ENCODE peak calls at places on chromosomes 3 and 15, in four cellular contexts. One of them, this sample, is unnamed.

GRCh38 chr3:46095307-46095706 is 68.0 kb upstream of the XCR1 start:
- DNase-seq in OCI-M1: peak
- DNase-seq in SHP77: no peak
- DNase-seq in iris pigment epithelial cell: no peak
- DNase-seq in this sample: no peak

GRCh38 chr15:66805207-66805975 is 103.4 kb downstream of the SMAD6 start:
- DNase-seq in OCI-M1: no peak
- DNase-seq in SHP77: no peak
- DNase-seq in iris pigment epithelial cell: no peak
- DNase-seq in this sample: no peak

GRCh38 chr3:128337305-128337704 is 129.4 kb downstream of the DNAJB8 start:
- DNase-seq in OCI-M1: no peak
- DNase-seq in SHP77: no peak
- DNase-seq in iris pigment epithelial cell: no peak
- DNase-seq in this sample: no peak

GRCh38 chr3:36943601-36944000 is 1.3 kb downstream of the TRANK1 start:
- DNase-seq in OCI-M1: peak
- DNase-seq in SHP77: no peak
- DNase-seq in iris pigment epithelial cell: no peak
- DNase-seq in this sample: no peak

GRCh38 chr3:59381282-59381681 is 331.5 kb upstream of the CFAP20DC start:
- DNase-seq in OCI-M1: no peak
- DNase-seq in SHP77: no peak
- DNase-seq in iris pigment epithelial cell: no peak
- DNase-seq in this sample: no peak

GRCh38 chr3:122929188-122929465 is 98.4 kb downstream of the SEMA5B start:
- DNase-seq in OCI-M1: no peak
- DNase-seq in SHP77: no peak
- DNase-seq in iris pigment epithelial cell: no peak
- DNase-seq in this sample: no peak

GRCh38 chr3:8972614-8973013 is 9.3 kb upstream of the RAD18 start:
- DNase-seq in OCI-M1: peak
- DNase-seq in SHP77: peak
- DNase-seq in iris pigment epithelial cell: peak
- DNase-seq in this sample: peak

GRCh38 chr3:159928071-159928491 is 60.6 kb upstream of the IL12A start:
- DNase-seq in OCI-M1: no peak
- DNase-seq in SHP77: no peak
- DNase-seq in iris pigment epithelial cell: peak
- DNase-seq in this sample: peak

GRCh38 chr3:28836199-28836598 is 444.7 kb upstream of the RBMS3 start:
- DNase-seq in OCI-M1: no peak
- DNase-seq in SHP77: no peak
- DNase-seq in iris pigment epithelial cell: no peak
- DNase-seq in this sample: peak

GRCh38 chr3:177935008-177935407 is 601.2 kb upstream of the KCNMB2 start:
- DNase-seq in OCI-M1: peak
- DNase-seq in SHP77: peak
- DNase-seq in iris pigment epithelial cell: no peak
- DNase-seq in this sample: no peak

GRCh38 chr3:193780810-193781472 is 187.9 kb downstream of the OPA1 start:
- DNase-seq in OCI-M1: peak
- DNase-seq in SHP77: peak
- DNase-seq in iris pigment epithelial cell: peak
- DNase-seq in this sample: peak

GRCh38 chr3:150933473-150934008 is 28.3 kb upstream of the MINDY4B start:
- DNase-seq in OCI-M1: no peak
- DNase-seq in SHP77: no peak
- DNase-seq in iris pigment epithelial cell: peak
- DNase-seq in this sample: no peak

GRCh38 chr3:23915537-23916108 is 1.2 kb downstream of the NKIRAS1 start:
- DNase-seq in OCI-M1: peak
- DNase-seq in SHP77: peak
- DNase-seq in iris pigment epithelial cell: peak
- DNase-seq in this sample: peak

GRCh38 chr3:127889461-127889863 is 25.6 kb upstream of the KBTBD12 start:
- DNase-seq in OCI-M1: no peak
- DNase-seq in SHP77: no peak
- DNase-seq in iris pigment epithelial cell: peak
- DNase-seq in this sample: peak

GRCh38 chr15:98649996-98650870 is 1.9 kb downstream of the IGF1R start:
- DNase-seq in OCI-M1: peak
- DNase-seq in SHP77: no peak
- DNase-seq in iris pigment epithelial cell: peak
- DNase-seq in this sample: peak

GRCh38 chr15:98292442-98293240 is 332.1 kb downstream of the ARRDC4 start:
- DNase-seq in OCI-M1: peak
- DNase-seq in SHP77: peak
- DNase-seq in iris pigment epithelial cell: peak
- DNase-seq in this sample: peak

GRCh38 chr3:128318275-128318920 is 148.3 kb downstream of the DNAJB8 start:
- DNase-seq in OCI-M1: no peak
- DNase-seq in SHP77: no peak
- DNase-seq in iris pigment epithelial cell: no peak
- DNase-seq in this sample: no peak

GRCh38 chr15:40793216-40793989 is 13.5 kb upstream of the ZFYVE19 start:
- DNase-seq in OCI-M1: no peak
- DNase-seq in SHP77: peak
- DNase-seq in iris pigment epithelial cell: peak
- DNase-seq in this sample: peak

GRCh38 chr3:181628384-181628783 is 83.3 kb upstream of the SOX2 start:
- DNase-seq in OCI-M1: no peak
- DNase-seq in SHP77: no peak
- DNase-seq in iris pigment epithelial cell: no peak
- DNase-seq in this sample: no peak

GRCh38 chr3:10249833-10250232 is 1.6 kb downstream of the TATDN2 start:
- DNase-seq in OCI-M1: no peak
- DNase-seq in SHP77: no peak
- DNase-seq in iris pigment epithelial cell: peak
- DNase-seq in this sample: no peak

GRCh38 chr3:10822708-10823515 is 6.9 kb downstream of the SLC6A11 start:
- DNase-seq in OCI-M1: no peak
- DNase-seq in SHP77: no peak
- DNase-seq in iris pigment epithelial cell: no peak
- DNase-seq in this sample: no peak

GRCh38 chr3:127385540-127385870 is 97.7 kb upstream of the PRR20G start:
- DNase-seq in OCI-M1: no peak
- DNase-seq in SHP77: no peak
- DNase-seq in iris pigment epithelial cell: no peak
- DNase-seq in this sample: no peak

GRCh38 chr3:105527949-105528348 is 161.2 kb downstream of the ALCAM start:
- DNase-seq in OCI-M1: no peak
- DNase-seq in SHP77: peak
- DNase-seq in iris pigment epithelial cell: peak
- DNase-seq in this sample: peak

GRCh38 chr15:74406992-74407705 is 26.6 kb downstream of the SEMA7A start:
- DNase-seq in OCI-M1: peak
- DNase-seq in SHP77: no peak
- DNase-seq in iris pigment epithelial cell: peak
- DNase-seq in this sample: peak

GRCh38 chr3:159191454-159191853 is 389.6 kb downstream of the MFSD1 start:
- DNase-seq in OCI-M1: no peak
- DNase-seq in SHP77: no peak
- DNase-seq in iris pigment epithelial cell: peak
- DNase-seq in this sample: peak